ENCODE peak calls at places on chromosome 6, in ten cellular contexts. P is choroid plexus epithelial cell; N is gastrocnemius medialis; X is upper lobe of right lung; C is CD8-positive, alpha-beta T cell; U is dorsolateral prefrontal cortex; I is PC-3; Y is mammary epithelial cell; O is lower lobe of right lung; W is heart right ventricle. E is an unnamed sample.

GRCh38 chr6:130140084-130140483 is 82.7 kb downstream of the SAMD3 start:
- DNase-seq in P (peak), N (no peak), X (no peak), C (no peak), U (no peak), I (no peak), Y (no peak), O (no peak), W (no peak), E (no peak)

GRCh38 chr6:67287566-67287965 is 1347.5 kb upstream of the ADGRB3 start:
- DNase-seq in P (peak), N (no peak), X (no peak), C (no peak), U (no peak), I (no peak), Y (no peak), O (no peak), W (no peak), E (peak)

GRCh38 chr6:132715204-132715603 is 1.3 kb upstream of the VNN1 start:
- DNase-seq in P (peak), N (no peak), X (no peak), C (no peak), U (peak), I (peak), Y (peak), O (no peak), W (peak), E (peak)

GRCh38 chr6:7542065-7542877 is 800 bp downstream of the DSP start:
- DNase-seq in P (peak), N (no peak), X (peak), C (no peak), U (no peak), I (peak), Y (no peak), O (peak), W (peak), E (peak)

GRCh38 chr6:122381494-122382083 is 17.9 kb upstream of the HSF2 start:
- DNase-seq in P (peak), N (peak), X (no peak), C (peak), U (peak), I (peak), Y (peak), O (no peak), W (no peak), E (peak)

GRCh38 chr6:143457563-143458359 is 7.2 kb downstream of the PEX3 start:
- DNase-seq in P (peak), N (no peak), X (no peak), C (no peak), U (no peak), I (peak), Y (no peak), O (no peak), W (no peak), E (peak)

GRCh38 chr6:121651420-121651819 is 216.0 kb downstream of the GJA1 start:
- DNase-seq in P (peak), N (no peak), X (no peak), C (no peak), U (no peak), I (no peak), Y (no peak), O (no peak), W (no peak), E (peak)

GRCh38 chr6:151452750-151453427 is 963 bp upstream of the RMND1 start:
- DNase-seq in P (peak), N (no peak), X (no peak), C (no peak), U (peak), I (peak), Y (peak), O (no peak), W (peak), E (peak)

GRCh38 chr6:170378502-170378901 is 71.9 kb downstream of the FAM120B start:
- DNase-seq in P (no peak), N (no peak), X (no peak), C (peak), U (no peak), I (no peak), Y (no peak), O (no peak), W (no peak), E (no peak)

GRCh38 chr6:5763407-5763806 is 243.3 kb downstream of the NRN1 start:
- DNase-seq in P (peak), N (no peak), X (no peak), C (no peak), U (no peak), I (peak), Y (no peak), O (no peak), W (no peak), E (peak)

GRCh38 chr6:106300944-106301343 is 24.6 kb downstream of the ATG5 start:
- DNase-seq in P (peak), N (no peak), X (no peak), C (no peak), U (no peak), I (peak), Y (peak), O (no peak), W (no peak), E (peak)

GRCh38 chr6:80767808-80768207 is 661.3 kb downstream of the BCKDHB start:
- DNase-seq in P (peak), N (peak), X (no peak), C (no peak), U (no peak), I (peak), Y (peak), O (no peak), W (peak), E (peak)

GRCh38 chr6:125524356-125524755 is 222.6 kb upstream of the HDDC2 start:
- DNase-seq in P (no peak), N (no peak), X (no peak), C (no peak), U (no peak), I (no peak), Y (no peak), O (no peak), W (no peak), E (no peak)

GRCh38 chr6:106468935-106469334 is 108.4 kb downstream of the CRYBG1 start:
- DNase-seq in P (no peak), N (no peak), X (no peak), C (no peak), U (no peak), I (no peak), Y (no peak), O (no peak), W (no peak), E (no peak)

GRCh38 chr6:158654498-158654897 is 4.6 kb downstream of the SYTL3 start:
- DNase-seq in P (peak), N (peak), X (peak), C (no peak), U (peak), I (no peak), Y (peak), O (peak), W (peak), E (peak)

GRCh38 chr6:73566954-73567591 is 46.2 kb upstream of the EEF1A1 start:
- DNase-seq in P (peak), N (peak), X (peak), C (no peak), U (no peak), I (no peak), Y (peak), O (peak), W (peak), E (no peak)

GRCh38 chr6:30922447-30922852 is 8.4 kb downstream of the VARS2 start:
- DNase-seq in P (no peak), N (no peak), X (no peak), C (no peak), U (no peak), I (peak), Y (peak), O (peak), W (no peak), E (no peak)

GRCh38 chr6:37732688-37733087 is 35.0 kb upstream of the MDGA1 start:
- DNase-seq in P (no peak), N (no peak), X (no peak), C (no peak), U (no peak), I (no peak), Y (no peak), O (no peak), W (no peak), E (no peak)

GRCh38 chr6:98335594-98335993 is 498.8 kb upstream of the POU3F2 start:
- DNase-seq in P (no peak), N (no peak), X (no peak), C (no peak), U (no peak), I (no peak), Y (no peak), O (no peak), W (no peak), E (no peak)

GRCh38 chr6:71395731-71396409 is 107.3 kb downstream of the OGFRL1 start:
- DNase-seq in P (no peak), N (no peak), X (no peak), C (no peak), U (no peak), I (no peak), Y (no peak), O (no peak), W (no peak), E (no peak)

GRCh38 chr6:33144373-33144772 is 47.9 kb downstream of the COL11A2 start:
- DNase-seq in P (no peak), N (no peak), X (no peak), C (no peak), U (no peak), I (no peak), Y (peak), O (no peak), W (no peak), E (no peak)

GRCh38 chr6:25315778-25316177 is 36.6 kb downstream of the CARMIL1 start:
- DNase-seq in P (no peak), N (no peak), X (no peak), C (no peak), U (no peak), I (no peak), Y (no peak), O (no peak), W (no peak), E (no peak)
- H3K4me3 ChIP-seq in P (no peak), N (no peak), X (no peak), C (no peak), U (no peak), I (no peak), Y (no peak), O (no peak), W (no peak), E (no peak)

DNA sequence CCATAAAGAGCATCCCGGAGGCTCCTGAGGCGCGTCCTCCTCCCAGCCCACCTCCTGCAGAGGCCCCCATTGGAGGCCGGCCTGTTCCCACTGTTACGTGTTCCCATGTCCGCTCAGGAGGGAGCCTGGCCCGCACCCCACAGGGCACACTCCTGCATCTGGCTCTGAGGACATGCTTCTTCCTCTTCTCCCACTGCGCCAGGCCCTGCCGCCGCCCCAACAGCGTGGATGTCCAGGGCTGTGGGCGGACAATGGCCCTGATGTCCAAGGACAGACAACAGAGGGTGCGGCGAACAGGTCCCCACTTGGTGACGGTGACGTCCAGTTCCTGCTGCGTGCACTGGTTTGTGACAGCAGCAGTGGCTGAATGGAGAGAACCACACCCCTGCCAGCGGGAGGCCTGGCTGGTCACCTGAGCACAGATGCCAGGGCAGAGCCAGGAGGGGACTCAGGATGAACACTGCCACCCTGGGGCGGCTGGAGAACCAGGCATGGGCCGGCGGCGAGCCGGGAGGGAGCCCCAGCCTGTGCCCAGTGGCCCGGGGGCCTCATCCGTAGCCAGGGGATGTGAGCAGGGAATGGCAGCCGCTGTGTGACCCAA is 26.6 kb downstream of the FRMD1 start:
- DNase-seq in P (no peak), N (no peak), X (no peak), C (no peak), U (no peak), I (peak), Y (no peak), O (no peak), W (no peak), E (no peak)
- TF ChIP-seq CTCF in P (no peak), N (no peak), X (no peak), C (no peak), U (no peak), I (peak), Y (no peak), O (no peak), W (no peak), E (no peak)

DNA sequence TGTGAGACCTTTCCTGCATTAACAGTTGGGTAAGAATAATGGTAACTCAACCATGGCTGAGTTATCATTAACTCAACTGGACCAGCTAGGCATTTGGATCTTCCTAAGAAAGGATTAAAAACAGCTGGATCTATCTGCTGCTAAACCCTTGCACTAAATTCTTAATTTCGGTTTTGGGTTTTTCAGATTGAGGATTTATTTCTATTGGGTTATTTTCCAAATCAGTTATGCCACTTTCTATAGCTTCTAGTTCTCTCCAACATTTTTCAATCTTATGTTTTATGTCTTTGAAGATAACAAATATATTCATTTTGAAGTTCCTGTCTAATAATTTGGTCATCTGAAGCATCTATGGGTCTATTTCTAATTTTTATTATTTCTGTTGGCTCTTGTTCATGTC is 92.5 kb downstream of the KIF13A start:
- DNase-seq in P (no peak), N (no peak), X (no peak), C (no peak), U (no peak), I (no peak), Y (no peak), O (no peak), W (no peak), E (no peak)
- H3K4me3 ChIP-seq in P (no peak), N (no peak), X (no peak), C (no peak), U (no peak), I (no peak), Y (no peak), O (no peak), W (no peak), E (no peak)

GRCh38 chr6:167115054-167115453 is 7.8 kb upstream of the CCR6 start:
- DNase-seq in P (no peak), N (no peak), X (no peak), C (no peak), U (no peak), I (no peak), Y (no peak), O (no peak), W (no peak), E (no peak)
- TF ChIP-seq CTCF in P (no peak), N (no peak), X (no peak), C (no peak), U (no peak), I (no peak), Y (no peak), O (no peak), W (no peak), E (no peak)

GRCh38 chr6:51337277-51337676 is 518.6 kb downstream of the TFAP2B start:
- DNase-seq in P (no peak), N (no peak), X (no peak), C (no peak), U (no peak), I (no peak), Y (no peak), O (no peak), W (no peak), E (no peak)

GRCh38 chr6:51339728-51340127 is 521.1 kb downstream of the TFAP2B start:
- DNase-seq in P (no peak), N (no peak), X (no peak), C (no peak), U (no peak), I (peak), Y (peak), O (no peak), W (no peak), E (no peak)

GRCh38 chr6:51339108-51339507 is 520.4 kb downstream of the TFAP2B start:
- DNase-seq in P (no peak), N (no peak), X (no peak), C (no peak), U (no peak), I (no peak), Y (no peak), O (no peak), W (no peak), E (no peak)

GRCh38 chr6:51335543-51335942 is 516.9 kb downstream of the TFAP2B start:
- DNase-seq in P (no peak), N (no peak), X (no peak), C (no peak), U (no peak), I (no peak), Y (no peak), O (no peak), W (no peak), E (no peak)

GRCh38 chr6:51336185-51336584 is 517.5 kb downstream of the TFAP2B start:
- DNase-seq in P (no peak), N (no peak), X (no peak), C (no peak), U (no peak), I (no peak), Y (no peak), O (no peak), W (no peak), E (no peak)
- H3K4me3 ChIP-seq in P (no peak), N (no peak), X (no peak), C (no peak), U (no peak), I (no peak), Y (no peak), O (no peak), W (no peak), E (no peak)

DNA sequence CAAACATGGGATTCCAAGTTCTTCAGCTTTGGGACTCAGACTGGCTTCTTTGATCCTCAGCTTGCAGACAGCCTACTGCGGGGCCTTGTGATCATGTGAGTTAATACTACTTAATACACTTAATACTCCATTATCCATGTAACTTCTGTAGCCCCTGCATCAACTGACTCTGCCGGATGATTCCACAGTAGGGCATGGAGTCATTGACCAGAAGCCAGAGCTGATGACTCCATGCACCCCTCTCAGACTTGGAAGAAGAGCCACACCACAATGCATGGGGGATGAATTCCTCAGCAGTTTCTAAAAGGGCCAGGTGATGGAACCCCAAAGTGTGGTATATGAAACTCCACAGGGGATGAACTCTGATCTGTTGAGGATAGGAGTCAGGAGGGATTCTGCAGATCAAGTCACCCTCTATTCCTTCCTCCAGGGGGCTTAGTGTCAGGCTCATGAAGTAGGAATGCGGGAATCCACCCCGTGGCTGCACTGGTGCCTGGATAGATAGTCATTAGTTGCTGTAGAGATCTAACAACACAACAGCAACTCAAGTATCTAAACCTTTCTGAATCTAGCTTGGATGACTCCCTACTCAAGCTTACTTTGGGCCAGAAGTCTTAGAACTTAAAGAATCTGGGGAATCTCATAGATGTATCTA is 70.2 kb downstream of the GPR6 start:
- DNase-seq in P (peak), N (no peak), X (peak), C (no peak), U (no peak), I (no peak), Y (no peak), O (no peak), W (no peak), E (no peak)
- TF ChIP-seq CTCF in P (no peak), N (no peak), X (no peak), C (no peak), U (no peak), I (no peak), Y (no peak), O (no peak), W (no peak), E (no peak)

GRCh38 chr6:111569951-111570350 is 35.7 kb downstream of the TRAF3IP2 start:
- DNase-seq in P (no peak), N (no peak), X (no peak), C (no peak), U (no peak), I (no peak), Y (no peak), O (no peak), W (no peak), E (no peak)

GRCh38 chr6:111576302-111576701 is 29.4 kb downstream of the TRAF3IP2 start:
- DNase-seq in P (peak), N (no peak), X (no peak), C (no peak), U (no peak), I (no peak), Y (no peak), O (no peak), W (no peak), E (no peak)

GRCh38 chr6:111572216-111572706 is 33.4 kb downstream of the TRAF3IP2 start:
- DNase-seq in P (no peak), N (no peak), X (no peak), C (no peak), U (no peak), I (no peak), Y (no peak), O (no peak), W (no peak), E (no peak)

GRCh38 chr6:111573892-111574800 is 31.5 kb downstream of the TRAF3IP2 start:
- DNase-seq in P (peak), N (no peak), X (no peak), C (no peak), U (no peak), I (peak), Y (peak), O (no peak), W (no peak), E (peak)

DNA sequence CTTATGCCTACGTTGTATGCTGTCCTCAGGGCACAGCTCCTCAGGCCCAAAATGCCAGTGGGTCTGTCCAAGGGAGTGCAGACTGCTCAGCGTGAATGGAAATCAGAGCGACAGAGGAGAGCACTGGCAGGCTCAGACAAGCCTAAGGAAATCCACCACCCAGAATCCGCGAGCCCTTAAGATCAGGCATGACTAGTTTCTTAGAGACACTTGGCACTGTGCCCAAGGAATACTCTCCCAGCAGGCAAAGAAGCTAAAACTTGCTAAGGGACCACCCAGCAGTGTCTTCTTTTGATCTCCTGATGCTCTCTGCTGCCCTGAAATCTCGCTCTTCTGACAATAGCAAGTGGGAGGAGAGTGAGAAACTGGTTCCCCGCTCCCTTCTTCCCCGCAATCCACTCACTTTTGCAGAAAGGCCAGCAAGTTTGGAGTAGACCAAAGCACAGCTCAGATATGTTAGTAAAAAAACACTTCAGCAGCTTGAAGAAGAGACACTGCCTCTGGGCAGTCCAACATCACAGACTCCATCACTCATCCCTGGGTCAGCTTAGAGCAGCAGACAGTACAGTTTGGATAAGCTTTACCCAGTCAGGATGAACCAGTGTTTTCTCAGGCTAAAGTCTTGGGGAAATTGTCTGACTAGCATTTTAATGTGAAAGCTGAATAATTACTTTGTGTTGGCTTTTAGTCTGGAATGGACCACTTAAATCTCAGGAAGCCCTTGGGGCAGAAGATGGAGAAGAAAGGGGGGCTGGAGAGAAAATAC is 32.4 kb downstream of the TRAF3IP2 start:
- DNase-seq in P (peak), N (no peak), X (no peak), C (no peak), U (no peak), I (peak), Y (peak), O (no peak), W (no peak), E (peak)
- H3K4me3 ChIP-seq in P (no peak), N (no peak), X (no peak), C (no peak), U (no peak), I (no peak), Y (no peak), O (no peak), W (no peak), E (no peak)